ENCODE peak calls at places on chromosomes 12 and 14, in four cellular contexts. A, T, X and G are unnamed samples.
A peak's percentile ranks its signal among the peaks of the same experiment; 100 is the strongest.

GRCh38 chr14:21860172-21860571 is 186.6 kb upstream of the OR4E1 start:
- DNase-seq in A (no peak), T (no peak), X (no peak), G (peak; percentile 30)

GRCh38 chr12:80195143-80195726 is 95.9 kb downstream of the OTOGL start:
- DNase-seq in A (peak; percentile 9), T (no peak), X (no peak), G (peak; percentile 16)

GRCh38 chr12:125203145-125203765 is 138.0 kb downstream of the AACS start:
- DNase-seq in A (no peak), T (no peak), X (no peak), G (peak; percentile 9)

GRCh38 chr14:68293404-68293803 is 473.8 kb downstream of the RAD51B start:
- DNase-seq in A (no peak), T (no peak), X (no peak), G (no peak)

GRCh38 chr12:117240356-117240755 is 50.1 kb upstream of the FBXO21 start:
- DNase-seq in A (no peak), T (no peak), X (no peak), G (no peak)

GRCh38 chr14:65720743-65721142 is 308.2 kb downstream of the FUT8 start:
- DNase-seq in A (no peak), T (no peak), X (no peak), G (peak; percentile 3)

GRCh38 chr12:47821346-47821706 is 1.6 kb upstream of the HDAC7 start:
- DNase-seq in A (no peak), T (no peak), X (no peak), G (no peak)

GRCh38 chr12:127781336-127781735 is 485.6 kb upstream of the TMEM132C start:
- DNase-seq in A (no peak), T (no peak), X (no peak), G (no peak)

GRCh38 chr12:31897791-31898503 is 61.3 kb upstream of the RESF1 start:
- DNase-seq in A (no peak), T (no peak), X (peak; percentile 18), G (no peak)

GRCh38 chr12:50397122-50397650 is 777 bp upstream of the FAM186A start:
- DNase-seq in A (no peak), T (no peak), X (no peak), G (no peak)

GRCh38 chr12:83016226-83016835 is 329.6 kb downstream of the TMTC2 start:
- DNase-seq in A (no peak), T (no peak), X (no peak), G (peak; percentile 5)

GRCh38 chr14:94322648-94323570 is at the start of gene SERPINA6:
- DNase-seq in A (no peak), T (no peak), X (no peak), G (peak; percentile 95)

GRCh38 chr12:113299619-113300237 is 35.2 kb downstream of the SLC8B1 start:
- DNase-seq in A (no peak), T (no peak), X (no peak), G (peak; percentile 54)

GRCh38 chr14:34797747-34798583 is 77.2 kb downstream of the BAZ1A start:
- DNase-seq in A (no peak), T (no peak), X (no peak), G (peak; percentile 98)